ENCODE peak calls at places on chromosome 3, in five cellular contexts. K is foreskin fibroblast; L is HS-27A; Z is stimulated activated CD8-positive, alpha-beta memory T cell treated with anti-CD3 and anti-CD28 coated beads, Interleukin-12 subunit alpha, Interleukin-12 subunit beta, amount 100 ng/mL, for 1 hour; O is WTC11. A is an unnamed sample.

GRCh38 chr3:120642368-120642948 is 39.6 kb downstream of the HGD start:
- DNase-seq in Z (no peak), L (no peak), K (peak; percentile 5), O (no peak), A (no peak)

GRCh38 chr3:9183811-9184463 is 65.5 kb downstream of the SRGAP3 start:
- DNase-seq in O (peak; percentile 63), Z (no peak), L (no peak), K (no peak), A (no peak)

GRCh38 chr3:133377396-133377795 is 22.5 kb upstream of the BFSP2 start:
- DNase-seq in K (peak; percentile 66), L (no peak), O (no peak), Z (no peak), A (peak; percentile 60)

GRCh38 chr3:159740054-159740453 is 248.6 kb upstream of the IL12A start:
- DNase-seq in L (no peak), Z (no peak), O (no peak), K (no peak), A (no peak)

GRCh38 chr3:131712662-131713061 is 209.9 kb upstream of the MRPL3 start:
- DNase-seq in Z (no peak), K (no peak), O (no peak), L (no peak), A (no peak)

GRCh38 chr3:150371741-150372254 is 36.3 kb upstream of the TSC22D2 start:
- DNase-seq in L (peak; percentile 99), Z (no peak), K (peak; percentile 97), O (no peak), A (no peak)

GRCh38 chr3:100149713-100150112 is 35.4 kb upstream of the FILIP1L start:
- DNase-seq in Z (no peak), O (no peak), K (no peak), L (no peak), A (no peak)

GRCh38 chr3:120177907-120178306 is 83.7 kb upstream of the GSK3B start:
- DNase-seq in O (no peak), K (peak; percentile 55), Z (no peak), L (no peak), A (peak; percentile 16)

GRCh38 chr3:23041918-23042696 is 161.0 kb upstream of the UBE2E2 start:
- DNase-seq in L (peak; percentile 90), O (no peak), K (no peak), Z (no peak), A (no peak)

GRCh38 chr3:42886294-42886822 is 10.7 kb upstream of the CYP8B1 start:
- DNase-seq in L (no peak), K (no peak), O (no peak), Z (no peak), A (no peak)

GRCh38 chr3:125186800-125187598 is 25.5 kb downstream of the SLC12A8 start:
- DNase-seq in K (peak; percentile 52), L (no peak), O (no peak), Z (no peak), A (no peak)

A was measured in 8988T.